ENCODE peak calls at places on chromosomes 16 and 17, in six cellular contexts. One of them, this sample, is unnamed.

GRCh38 chr17:14919580-14920160 is 345.5 kb downstream of the PMP22 start:
- DNase-seq in stimulated activated naive CD4-positive, alpha-beta T cell: no peak
- DNase-seq in mammary epithelial cell: peak
- DNase-seq in GM13977: no peak
- DNase-seq in stimulated activated CD8-positive, alpha-beta memory T cell treated with anti-CD3 and anti-CD28 coated beads, Interleukin-15, amount 100 ng/mL, for 24 hours: no peak
- DNase-seq in AG04450: no peak
- DNase-seq in this sample: no peak

GRCh38 chr17:78883533-78884131 is 19.4 kb downstream of the CEP295NL start:
- DNase-seq in stimulated activated naive CD4-positive, alpha-beta T cell: no peak
- DNase-seq in mammary epithelial cell: peak
- DNase-seq in GM13977: no peak
- DNase-seq in stimulated activated CD8-positive, alpha-beta memory T cell treated with anti-CD3 and anti-CD28 coated beads, Interleukin-15, amount 100 ng/mL, for 24 hours: no peak
- DNase-seq in AG04450: peak
- DNase-seq in this sample: peak

GRCh38 chr17:20993863-20994778 is 48.7 kb downstream of the USP22 start:
- DNase-seq in stimulated activated naive CD4-positive, alpha-beta T cell: no peak
- DNase-seq in mammary epithelial cell: no peak
- DNase-seq in GM13977: no peak
- DNase-seq in stimulated activated CD8-positive, alpha-beta memory T cell treated with anti-CD3 and anti-CD28 coated beads, Interleukin-15, amount 100 ng/mL, for 24 hours: no peak
- DNase-seq in AG04450: no peak
- DNase-seq in this sample: no peak

GRCh38 chr16:4200000-4200780 is 41.7 kb downstream of the SRL start:
- DNase-seq in stimulated activated naive CD4-positive, alpha-beta T cell: peak
- DNase-seq in mammary epithelial cell: peak
- DNase-seq in GM13977: no peak
- DNase-seq in stimulated activated CD8-positive, alpha-beta memory T cell treated with anti-CD3 and anti-CD28 coated beads, Interleukin-15, amount 100 ng/mL, for 24 hours: no peak
- DNase-seq in AG04450: peak
- DNase-seq in this sample: peak

GRCh38 chr16:56997264-56997663 is 7.9 kb downstream of the NLRC5 start:
- DNase-seq in stimulated activated naive CD4-positive, alpha-beta T cell: no peak
- DNase-seq in mammary epithelial cell: no peak
- DNase-seq in GM13977: no peak
- DNase-seq in stimulated activated CD8-positive, alpha-beta memory T cell treated with anti-CD3 and anti-CD28 coated beads, Interleukin-15, amount 100 ng/mL, for 24 hours: no peak
- DNase-seq in AG04450: no peak
- DNase-seq in this sample: no peak

GRCh38 chr16:31569360-31569717 is 41.6 kb downstream of the AHSP start:
- DNase-seq in stimulated activated naive CD4-positive, alpha-beta T cell: no peak
- DNase-seq in mammary epithelial cell: no peak
- DNase-seq in GM13977: no peak
- DNase-seq in stimulated activated CD8-positive, alpha-beta memory T cell treated with anti-CD3 and anti-CD28 coated beads, Interleukin-15, amount 100 ng/mL, for 24 hours: no peak
- DNase-seq in AG04450: no peak
- DNase-seq in this sample: peak

GRCh38 chr17:47949951-47950350 is 7.7 kb downstream of the PRR15L start:
- DNase-seq in stimulated activated naive CD4-positive, alpha-beta T cell: peak
- DNase-seq in mammary epithelial cell: no peak
- DNase-seq in GM13977: no peak
- DNase-seq in stimulated activated CD8-positive, alpha-beta memory T cell treated with anti-CD3 and anti-CD28 coated beads, Interleukin-15, amount 100 ng/mL, for 24 hours: no peak
- DNase-seq in AG04450: no peak
- DNase-seq in this sample: no peak

GRCh38 chr16:2428051-2428786 is 1.0 kb upstream of the CCNF start:
- DNase-seq in stimulated activated naive CD4-positive, alpha-beta T cell: no peak
- DNase-seq in mammary epithelial cell: peak
- DNase-seq in GM13977: peak
- DNase-seq in stimulated activated CD8-positive, alpha-beta memory T cell treated with anti-CD3 and anti-CD28 coated beads, Interleukin-15, amount 100 ng/mL, for 24 hours: no peak
- DNase-seq in AG04450: no peak
- DNase-seq in this sample: peak

GRCh38 chr17:82385559-82386255 is 14.1 kb downstream of the UTS2R start:
- DNase-seq in stimulated activated naive CD4-positive, alpha-beta T cell: no peak
- DNase-seq in mammary epithelial cell: no peak
- DNase-seq in GM13977: no peak
- DNase-seq in stimulated activated CD8-positive, alpha-beta memory T cell treated with anti-CD3 and anti-CD28 coated beads, Interleukin-15, amount 100 ng/mL, for 24 hours: no peak
- DNase-seq in AG04450: no peak
- DNase-seq in this sample: no peak

GRCh38 chr16:19136549-19137196 is 22.9 kb downstream of the ITPRIPL2 start:
- DNase-seq in stimulated activated naive CD4-positive, alpha-beta T cell: no peak
- DNase-seq in mammary epithelial cell: peak
- DNase-seq in GM13977: no peak
- DNase-seq in stimulated activated CD8-positive, alpha-beta memory T cell treated with anti-CD3 and anti-CD28 coated beads, Interleukin-15, amount 100 ng/mL, for 24 hours: no peak
- DNase-seq in AG04450: no peak
- DNase-seq in this sample: no peak

GRCh38 chr17:59353936-59354755 is 22.7 kb downstream of the YPEL2 start:
- DNase-seq in stimulated activated naive CD4-positive, alpha-beta T cell: no peak
- DNase-seq in mammary epithelial cell: no peak
- DNase-seq in GM13977: no peak
- DNase-seq in stimulated activated CD8-positive, alpha-beta memory T cell treated with anti-CD3 and anti-CD28 coated beads, Interleukin-15, amount 100 ng/mL, for 24 hours: no peak
- DNase-seq in AG04450: no peak
- DNase-seq in this sample: no peak

GRCh38 chr17:10556301-10557005 is 7.0 kb upstream of the MYH2 start:
- DNase-seq in stimulated activated naive CD4-positive, alpha-beta T cell: no peak
- DNase-seq in mammary epithelial cell: no peak
- DNase-seq in GM13977: no peak
- DNase-seq in stimulated activated CD8-positive, alpha-beta memory T cell treated with anti-CD3 and anti-CD28 coated beads, Interleukin-15, amount 100 ng/mL, for 24 hours: no peak
- DNase-seq in AG04450: no peak
- DNase-seq in this sample: no peak

GRCh38 chr17:65530158-65530984 is 31.1 kb downstream of the AXIN2 start:
- DNase-seq in stimulated activated naive CD4-positive, alpha-beta T cell: no peak
- DNase-seq in mammary epithelial cell: no peak
- DNase-seq in GM13977: no peak
- DNase-seq in stimulated activated CD8-positive, alpha-beta memory T cell treated with anti-CD3 and anti-CD28 coated beads, Interleukin-15, amount 100 ng/mL, for 24 hours: no peak
- DNase-seq in AG04450: no peak
- DNase-seq in this sample: no peak

GRCh38 chr17:58304735-58305486 is 23.7 kb downstream of the TSPOAP1 start:
- DNase-seq in stimulated activated naive CD4-positive, alpha-beta T cell: no peak
- DNase-seq in mammary epithelial cell: no peak
- DNase-seq in GM13977: no peak
- DNase-seq in stimulated activated CD8-positive, alpha-beta memory T cell treated with anti-CD3 and anti-CD28 coated beads, Interleukin-15, amount 100 ng/mL, for 24 hours: no peak
- DNase-seq in AG04450: no peak
- DNase-seq in this sample: no peak

GRCh38 chr16:4244254-4244812 is 2.5 kb upstream of the SRL start:
- DNase-seq in stimulated activated naive CD4-positive, alpha-beta T cell: no peak
- DNase-seq in mammary epithelial cell: no peak
- DNase-seq in GM13977: no peak
- DNase-seq in stimulated activated CD8-positive, alpha-beta memory T cell treated with anti-CD3 and anti-CD28 coated beads, Interleukin-15, amount 100 ng/mL, for 24 hours: no peak
- DNase-seq in AG04450: no peak
- DNase-seq in this sample: no peak

GRCh38 chr16:85302018-85302847 is 190.0 kb upstream of the CIBAR2 start:
- DNase-seq in stimulated activated naive CD4-positive, alpha-beta T cell: no peak
- DNase-seq in mammary epithelial cell: no peak
- DNase-seq in GM13977: no peak
- DNase-seq in stimulated activated CD8-positive, alpha-beta memory T cell treated with anti-CD3 and anti-CD28 coated beads, Interleukin-15, amount 100 ng/mL, for 24 hours: no peak
- DNase-seq in AG04450: no peak
- DNase-seq in this sample: no peak

GRCh38 chr17:19331134-19331533 is 31.4 kb downstream of the B9D1 start:
- DNase-seq in stimulated activated naive CD4-positive, alpha-beta T cell: no peak
- DNase-seq in mammary epithelial cell: no peak
- DNase-seq in GM13977: no peak
- DNase-seq in stimulated activated CD8-positive, alpha-beta memory T cell treated with anti-CD3 and anti-CD28 coated beads, Interleukin-15, amount 100 ng/mL, for 24 hours: no peak
- DNase-seq in AG04450: peak
- DNase-seq in this sample: no peak

GRCh38 chr17:57670769-57671545 is 74.1 kb downstream of the CCDC182 start:
- DNase-seq in stimulated activated naive CD4-positive, alpha-beta T cell: no peak
- DNase-seq in mammary epithelial cell: peak
- DNase-seq in GM13977: peak
- DNase-seq in stimulated activated CD8-positive, alpha-beta memory T cell treated with anti-CD3 and anti-CD28 coated beads, Interleukin-15, amount 100 ng/mL, for 24 hours: no peak
- DNase-seq in AG04450: no peak
- DNase-seq in this sample: no peak

GRCh38 chr17:76383645-76384221 is 676 bp upstream of the SPHK1 start:
- DNase-seq in stimulated activated naive CD4-positive, alpha-beta T cell: no peak
- DNase-seq in mammary epithelial cell: no peak
- DNase-seq in GM13977: peak
- DNase-seq in stimulated activated CD8-positive, alpha-beta memory T cell treated with anti-CD3 and anti-CD28 coated beads, Interleukin-15, amount 100 ng/mL, for 24 hours: no peak
- DNase-seq in AG04450: no peak
- DNase-seq in this sample: peak

GRCh38 chr17:20184191-20184590 is 175.0 kb downstream of the SPECC1 start:
- DNase-seq in stimulated activated naive CD4-positive, alpha-beta T cell: no peak
- DNase-seq in mammary epithelial cell: no peak
- DNase-seq in GM13977: no peak
- DNase-seq in stimulated activated CD8-positive, alpha-beta memory T cell treated with anti-CD3 and anti-CD28 coated beads, Interleukin-15, amount 100 ng/mL, for 24 hours: no peak
- DNase-seq in AG04450: no peak
- DNase-seq in this sample: no peak

GRCh38 chr17:55778389-55779118 is 27.7 kb downstream of the PCTP start:
- DNase-seq in stimulated activated naive CD4-positive, alpha-beta T cell: no peak
- DNase-seq in mammary epithelial cell: no peak
- DNase-seq in GM13977: no peak
- DNase-seq in stimulated activated CD8-positive, alpha-beta memory T cell treated with anti-CD3 and anti-CD28 coated beads, Interleukin-15, amount 100 ng/mL, for 24 hours: no peak
- DNase-seq in AG04450: no peak
- DNase-seq in this sample: no peak

GRCh38 chr16:87409781-87410180 is 17.6 kb downstream of the MAP1LC3B start:
- DNase-seq in stimulated activated naive CD4-positive, alpha-beta T cell: no peak
- DNase-seq in mammary epithelial cell: no peak
- DNase-seq in GM13977: no peak
- DNase-seq in stimulated activated CD8-positive, alpha-beta memory T cell treated with anti-CD3 and anti-CD28 coated beads, Interleukin-15, amount 100 ng/mL, for 24 hours: no peak
- DNase-seq in AG04450: no peak
- DNase-seq in this sample: no peak

GRCh38 chr17:77391668-77392375 is 251.1 kb downstream of the SEC14L1 start:
- DNase-seq in stimulated activated naive CD4-positive, alpha-beta T cell: no peak
- DNase-seq in mammary epithelial cell: peak
- DNase-seq in GM13977: no peak
- DNase-seq in stimulated activated CD8-positive, alpha-beta memory T cell treated with anti-CD3 and anti-CD28 coated beads, Interleukin-15, amount 100 ng/mL, for 24 hours: no peak
- DNase-seq in AG04450: peak
- DNase-seq in this sample: no peak

GRCh38 chr16:13036600-13036999 is 135.2 kb downstream of the SHISA9 start:
- DNase-seq in stimulated activated naive CD4-positive, alpha-beta T cell: no peak
- DNase-seq in mammary epithelial cell: peak
- DNase-seq in GM13977: no peak
- DNase-seq in stimulated activated CD8-positive, alpha-beta memory T cell treated with anti-CD3 and anti-CD28 coated beads, Interleukin-15, amount 100 ng/mL, for 24 hours: no peak
- DNase-seq in AG04450: no peak
- DNase-seq in this sample: no peak

GRCh38 chr16:67284699-67285646 is 5.6 kb downstream of the PLEKHG4 start:
- DNase-seq in stimulated activated naive CD4-positive, alpha-beta T cell: no peak
- DNase-seq in mammary epithelial cell: peak
- DNase-seq in GM13977: no peak
- DNase-seq in stimulated activated CD8-positive, alpha-beta memory T cell treated with anti-CD3 and anti-CD28 coated beads, Interleukin-15, amount 100 ng/mL, for 24 hours: no peak
- DNase-seq in AG04450: no peak
- DNase-seq in this sample: peak

GRCh38 chr16:30065943-30066881 is 652 bp downstream of the ALDOA start:
- DNase-seq in stimulated activated naive CD4-positive, alpha-beta T cell: no peak
- DNase-seq in mammary epithelial cell: peak
- DNase-seq in GM13977: no peak
- DNase-seq in stimulated activated CD8-positive, alpha-beta memory T cell treated with anti-CD3 and anti-CD28 coated beads, Interleukin-15, amount 100 ng/mL, for 24 hours: no peak
- DNase-seq in AG04450: no peak
- DNase-seq in this sample: no peak

GRCh38 chr17:20896153-20896649 is 146.6 kb downstream of the USP22 start:
- DNase-seq in stimulated activated naive CD4-positive, alpha-beta T cell: peak
- DNase-seq in mammary epithelial cell: peak
- DNase-seq in GM13977: no peak
- DNase-seq in stimulated activated CD8-positive, alpha-beta memory T cell treated with anti-CD3 and anti-CD28 coated beads, Interleukin-15, amount 100 ng/mL, for 24 hours: no peak
- DNase-seq in AG04450: no peak
- DNase-seq in this sample: no peak

GRCh38 chr17:74759243-74759801 is 10.9 kb downstream of the NHERF1 start:
- DNase-seq in stimulated activated naive CD4-positive, alpha-beta T cell: peak
- DNase-seq in mammary epithelial cell: no peak
- DNase-seq in GM13977: peak
- DNase-seq in stimulated activated CD8-positive, alpha-beta memory T cell treated with anti-CD3 and anti-CD28 coated beads, Interleukin-15, amount 100 ng/mL, for 24 hours: no peak
- DNase-seq in AG04450: no peak
- DNase-seq in this sample: no peak

GRCh38 chr17:27633312-27634025 is 2.5 kb downstream of the LGALS9 start:
- DNase-seq in stimulated activated naive CD4-positive, alpha-beta T cell: no peak
- DNase-seq in mammary epithelial cell: no peak
- DNase-seq in GM13977: no peak
- DNase-seq in stimulated activated CD8-positive, alpha-beta memory T cell treated with anti-CD3 and anti-CD28 coated beads, Interleukin-15, amount 100 ng/mL, for 24 hours: no peak
- DNase-seq in AG04450: no peak
- DNase-seq in this sample: no peak

GRCh38 chr17:55760643-55761355 is 9.9 kb downstream of the PCTP start:
- DNase-seq in stimulated activated naive CD4-positive, alpha-beta T cell: no peak
- DNase-seq in mammary epithelial cell: no peak
- DNase-seq in GM13977: no peak
- DNase-seq in stimulated activated CD8-positive, alpha-beta memory T cell treated with anti-CD3 and anti-CD28 coated beads, Interleukin-15, amount 100 ng/mL, for 24 hours: no peak
- DNase-seq in AG04450: no peak
- DNase-seq in this sample: no peak

GRCh38 chr16:51577621-51578303 is 426.7 kb upstream of the SALL1 start:
- DNase-seq in stimulated activated naive CD4-positive, alpha-beta T cell: no peak
- DNase-seq in mammary epithelial cell: peak
- DNase-seq in GM13977: no peak
- DNase-seq in stimulated activated CD8-positive, alpha-beta memory T cell treated with anti-CD3 and anti-CD28 coated beads, Interleukin-15, amount 100 ng/mL, for 24 hours: no peak
- DNase-seq in AG04450: no peak
- DNase-seq in this sample: no peak

GRCh38 chr17:14471052-14471451 is 170.2 kb downstream of the HS3ST3B1 start:
- DNase-seq in stimulated activated naive CD4-positive, alpha-beta T cell: no peak
- DNase-seq in mammary epithelial cell: peak
- DNase-seq in GM13977: no peak
- DNase-seq in stimulated activated CD8-positive, alpha-beta memory T cell treated with anti-CD3 and anti-CD28 coated beads, Interleukin-15, amount 100 ng/mL, for 24 hours: no peak
- DNase-seq in AG04450: peak
- DNase-seq in this sample: no peak

GRCh38 chr17:28274591-28275265 is 44.3 kb upstream of the TMEM97 start:
- DNase-seq in stimulated activated naive CD4-positive, alpha-beta T cell: no peak
- DNase-seq in mammary epithelial cell: no peak
- DNase-seq in GM13977: no peak
- DNase-seq in stimulated activated CD8-positive, alpha-beta memory T cell treated with anti-CD3 and anti-CD28 coated beads, Interleukin-15, amount 100 ng/mL, for 24 hours: no peak
- DNase-seq in AG04450: no peak
- DNase-seq in this sample: no peak

GRCh38 chr16:28289106-28289505 is 3.2 kb upstream of the SBK1 start:
- DNase-seq in stimulated activated naive CD4-positive, alpha-beta T cell: no peak
- DNase-seq in mammary epithelial cell: no peak
- DNase-seq in GM13977: no peak
- DNase-seq in stimulated activated CD8-positive, alpha-beta memory T cell treated with anti-CD3 and anti-CD28 coated beads, Interleukin-15, amount 100 ng/mL, for 24 hours: no peak
- DNase-seq in AG04450: no peak
- DNase-seq in this sample: no peak